ENCODE peak calls at places on chromosomes 13 and 19, in six cellular contexts. P is neural progenitor cell, S is astrocyte of the cerebellum, T is foreskin fibroblast, R is astrocyte of the spinal cord, D is fibroblast of lung. U is an unnamed sample.

GRCh38 chr13:46552888-46553520 is at the start of gene LRCH1:
- DNase-seq in P (peak; percentile 91), D (peak; percentile 93), S (peak; percentile 63), R (peak; percentile 92), T (peak; percentile 96), U (no peak)

GRCh38 chr19:18889949-18890745 is 5.8 kb downstream of the CERS1 start:
- DNase-seq in P (no peak), S (no peak), R (no peak), T (no peak), D (no peak), U (no peak)

GRCh38 chr19:31461814-31462539 is 112.7 kb upstream of the TSHZ3 start:
- DNase-seq in P (no peak), S (no peak), R (no peak), T (peak; percentile 19), D (peak; percentile 6), U (no peak)

GRCh38 chr13:113495494-113496251 is 5.2 kb upstream of the DCUN1D2 start:
- DNase-seq in T (peak; percentile 37), S (no peak), D (peak; percentile 48), P (peak; percentile 55), R (peak; percentile 19), U (no peak)

GRCh38 chr13:24927810-24928404 is 163.9 kb downstream of the RNF17 start:
- DNase-seq in P (no peak), D (no peak), R (no peak), T (no peak), S (no peak), U (no peak)

GRCh38 chr19:19320362-19321142 is at the start of the genes MAU2 and SUGP1:
- DNase-seq in P (peak; percentile 96), T (peak; percentile 96), R (peak; percentile 93), D (peak; percentile 86), S (peak; percentile 80), U (peak; percentile 82)

GRCh38 chr13:99057310-99057975 is 79.6 kb upstream of the DOCK9 start:
- DNase-seq in P (no peak), D (no peak), T (peak; percentile 74), S (no peak), R (no peak), U (no peak)

GRCh38 chr13:95485045-95485517 is 67.4 kb upstream of the CLDN10 start:
- DNase-seq in R (peak; percentile 40), P (no peak), S (peak; percentile 19), T (peak; percentile 41), D (peak; percentile 58), U (no peak)

GRCh38 chr13:113211774-113212173 is 2.4 kb downstream of the CUL4A start:
- DNase-seq in T (no peak), S (no peak), P (peak; percentile 51), R (no peak), D (no peak), U (no peak)

GRCh38 chr13:72774019-72774418 is 7.7 kb downstream of the DIS3 start:
- DNase-seq in R (no peak), P (no peak), S (no peak), D (peak; percentile 8), T (no peak), U (no peak)

GRCh38 chr19:10514211-10515145 is 2.8 kb downstream of the S1PR5 start:
- DNase-seq in T (no peak), R (no peak), D (no peak), P (peak; percentile 88), S (no peak), U (no peak)

GRCh38 chr13:35988648-35989081 is 142.5 kb downstream of the DCLK1 start:
- DNase-seq in D (peak; percentile 91), S (peak; percentile 78), P (no peak), R (peak; percentile 66), T (peak; percentile 14), U (no peak)

GRCh38 chr19:13441810-13442512 is 64.3 kb downstream of the CACNA1A start:
- DNase-seq in T (peak; percentile 66), D (peak; percentile 37), S (peak; percentile 35), P (peak; percentile 91), R (peak; percentile 44), U (peak; percentile 35)

GRCh38 chr19:46635920-46636761 is at the start of gene GNG8:
- DNase-seq in T (no peak), P (peak; percentile 72), D (no peak), S (no peak), R (no peak), U (no peak)

GRCh38 chr13:113139580-113139979 is 17.0 kb downstream of the F10 start:
- DNase-seq in S (no peak), R (no peak), T (no peak), D (no peak), P (no peak), U (no peak)

GRCh38 chr13:46134961-46135522 is 30.2 kb upstream of the CPB2 start:
- DNase-seq in T (peak; percentile 13), P (peak; percentile 18), R (peak; percentile 27), S (no peak), D (peak; percentile 23), U (peak; percentile 3)

GRCh38 chr13:111957913-111958450 is 109.0 kb upstream of the SOX1 start:
- DNase-seq in T (no peak), S (no peak), D (no peak), P (no peak), R (no peak), U (no peak)

GRCh38 chr13:38394777-38395504 is 45.3 kb downstream of the UFM1 start:
- DNase-seq in T (peak; percentile 69), S (no peak), P (no peak), R (no peak), D (peak; percentile 67), U (no peak)

GRCh38 chr13:92187378-92187989 is 789.1 kb downstream of the GPC5 start:
- DNase-seq in R (peak; percentile 62), S (peak; percentile 23), P (peak; percentile 52), T (peak; percentile 54), D (peak; percentile 46), U (peak; percentile 16)

GRCh38 chr19:2977686-2978466 is 512 bp downstream of the TLE6 start:
- DNase-seq in P (peak; percentile 23), D (no peak), T (no peak), S (no peak), R (no peak), U (no peak)

GRCh38 chr13:74133657-74134201 is 475 bp downstream of the KLF12 start:
- DNase-seq in R (peak; percentile 97), P (peak; percentile 89), T (peak; percentile 96), D (peak; percentile 97), S (peak; percentile 92), U (no peak)

GRCh38 chr13:51697181-51697580 is 106.8 kb downstream of the DHRS12 start:
- DNase-seq in T (peak; percentile 63), P (no peak), D (no peak), R (no peak), S (no peak), U (no peak)

GRCh38 chr13:112583592-112584277 is 4.2 kb downstream of the TUBGCP3 start:
- DNase-seq in T (no peak), R (no peak), P (no peak), S (no peak), D (no peak), U (no peak)

DNA sequence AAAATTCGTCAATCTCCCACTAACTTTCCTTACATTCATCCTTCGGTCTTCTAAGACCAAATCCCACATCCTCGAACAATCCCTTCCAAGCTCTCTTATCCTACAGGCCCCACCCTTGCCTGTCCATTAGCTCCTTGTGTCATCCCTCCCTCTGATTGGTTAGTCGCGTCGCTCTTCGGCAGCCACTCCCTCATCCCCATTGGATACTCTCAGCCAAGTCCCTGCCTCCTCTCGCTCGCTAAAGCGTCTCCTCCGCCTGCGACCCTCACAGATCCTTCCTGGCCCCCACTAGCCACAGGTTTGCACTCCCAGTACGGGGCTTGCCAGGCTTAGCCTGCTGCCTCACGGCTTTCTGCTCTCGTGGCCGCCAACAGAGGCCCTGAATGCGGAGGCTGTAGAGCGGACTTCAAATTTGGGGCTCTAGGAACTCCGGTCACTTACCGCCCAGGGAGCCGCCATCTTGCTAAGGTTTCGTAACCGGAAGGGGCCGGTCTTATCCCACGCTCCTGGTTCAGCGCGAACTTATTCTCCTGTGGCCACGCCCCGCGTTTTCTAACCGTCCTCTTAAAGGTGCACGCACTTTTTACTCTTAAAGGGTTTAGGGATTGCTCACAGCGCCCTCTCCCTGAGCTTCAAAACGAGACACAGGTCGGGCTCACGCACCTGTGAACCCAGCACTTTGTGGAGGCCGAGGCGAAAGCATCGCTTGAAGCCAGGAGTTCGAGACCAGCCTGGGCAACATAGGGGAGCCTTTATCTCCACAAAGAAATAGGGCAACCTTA is at the start of gene DMAC2:
- DNase-seq in P (peak; percentile 99), S (peak; percentile 95), T (peak; percentile 98), D (peak; percentile 98), R (peak; percentile 98), U (peak; percentile 96)
- TF ChIP-seq CTCF in P (peak; percentile 64), S (peak; percentile 47), T (peak; percentile 36), D (no peak), R (peak; percentile 54), U (peak; percentile 59)

GRCh38 chr19:42511340-42511739 is 16.9 kb downstream of the CEACAM1 start:
- DNase-seq in S (no peak), P (no peak), T (no peak), R (no peak), D (no peak), U (no peak)
- TF ChIP-seq CTCF in S (no peak), P (no peak), T (no peak), R (no peak), D (no peak), U (no peak)

GRCh38 chr19:56725829-56726424 is 54.4 kb upstream of the ZNF835 start:
- DNase-seq in P (no peak), D (no peak), T (peak; percentile 4), S (no peak), R (no peak), U (no peak)
- TF ChIP-seq CTCF in P (no peak), D (no peak), T (peak; percentile 9), S (peak; percentile 15), R (peak; percentile 15), U (no peak)

DNA sequence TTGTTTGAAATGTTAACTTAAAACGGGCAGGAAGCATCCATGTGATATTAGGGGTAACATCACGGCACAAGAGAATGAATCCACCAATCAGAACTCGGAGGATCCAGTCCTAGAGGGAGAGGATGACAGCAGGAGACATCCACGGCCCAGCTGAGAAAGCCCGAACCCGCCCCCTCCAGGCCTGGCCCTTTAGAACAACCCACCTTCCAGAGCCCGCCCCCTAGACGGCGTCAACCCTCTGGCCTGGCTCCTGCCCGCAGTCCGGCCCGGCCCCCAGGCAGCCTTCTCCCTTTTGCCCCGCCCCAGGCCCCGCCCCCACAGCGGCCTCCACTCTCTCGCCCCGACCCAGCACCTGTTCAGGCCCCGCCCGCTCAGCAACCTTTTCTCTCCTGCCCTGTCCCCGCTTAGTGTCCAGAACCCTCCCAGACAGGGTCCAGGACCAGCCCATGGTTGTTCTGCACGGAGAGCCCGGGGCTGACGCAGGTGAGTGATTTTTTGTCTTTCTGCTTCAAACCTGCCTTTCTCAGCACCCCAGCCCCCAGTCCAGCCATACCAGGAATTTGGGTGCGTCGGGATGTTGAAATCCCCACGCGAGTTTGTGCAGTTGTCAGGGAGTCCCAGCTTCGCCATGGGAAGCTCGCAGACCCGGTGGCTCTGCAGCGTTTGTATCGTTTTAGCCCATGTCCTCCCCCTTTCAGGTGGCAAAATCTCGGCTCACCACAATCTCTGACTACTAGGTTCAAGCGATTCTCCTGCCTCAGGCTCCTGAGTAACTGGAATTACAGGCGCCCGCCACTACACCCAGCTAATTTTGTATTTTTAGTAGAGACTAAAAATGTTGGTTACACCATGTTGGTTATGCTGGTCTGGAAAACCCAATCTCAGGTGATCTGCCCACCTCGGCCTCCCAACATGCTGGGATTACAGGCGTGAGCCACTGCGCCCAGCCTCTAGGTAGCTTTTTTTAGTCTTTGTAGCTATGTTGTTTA is 16.1 kb downstream of the ZNF816 start:
- DNase-seq in S (no peak), D (peak; percentile 25), R (peak; percentile 17), P (peak; percentile 83), T (peak; percentile 72), U (no peak)
- TF ChIP-seq CTCF in S (no peak), D (no peak), R (no peak), P (no peak), T (no peak), U (no peak)

GRCh38 chr19:49809155-49809986 is 3.7 kb downstream of the FUZ start:
- DNase-seq in R (peak; percentile 57), P (peak; percentile 71), S (peak; percentile 37), D (peak; percentile 19), T (peak; percentile 56), U (no peak)
- TF ChIP-seq CTCF in R (no peak), P (peak; percentile 29), S (no peak), D (no peak), T (no peak), U (no peak)